ENCODE peak calls at places on chromosomes 7 and 10, in eight cellular contexts. I, P, W, U, R, S, C and N are unnamed samples.

GRCh38 chr10:77687621-77688020 is 50.0 kb upstream of the KCNMA1 start:
- DNase-seq in I (no peak), P (no peak), W (no peak), U (no peak), R (no peak), S (no peak), C (no peak), N (no peak)

GRCh38 chr10:28054211-28054888 is 55.5 kb upstream of the ODAD2 start:
- DNase-seq in I (peak), P (no peak), W (no peak), U (peak), R (peak), S (peak), C (peak), N (peak)

GRCh38 chr10:84135836-84136235 is 3.5 kb upstream of the GHITM start:
- DNase-seq in I (no peak), P (no peak), W (no peak), U (no peak), R (no peak), S (no peak), C (no peak), N (no peak)

GRCh38 chr10:113997428-113997827 is 46.2 kb upstream of the ADRB1 start:
- DNase-seq in I (no peak), P (peak), W (peak), U (no peak), R (no peak), S (no peak), C (no peak), N (no peak)

GRCh38 chr10:43940898-43941777 is 292.5 kb upstream of the ZNF32 start:
- DNase-seq in I (no peak), P (no peak), W (no peak), U (no peak), R (no peak), S (no peak), C (no peak), N (no peak)

GRCh38 chr10:36336315-36336714 is 694.2 kb upstream of the FZD8 start:
- DNase-seq in I (peak), P (no peak), W (no peak), U (no peak), R (peak), S (peak), C (peak), N (no peak)

GRCh38 chr10:77091745-77092144 is 545.9 kb downstream of the KCNMA1 start:
- DNase-seq in I (no peak), P (no peak), W (no peak), U (no peak), R (no peak), S (no peak), C (no peak), N (no peak)

GRCh38 chr10:29319205-29319781 is 30.4 kb downstream of the LYZL1 start:
- DNase-seq in I (no peak), P (no peak), W (no peak), U (no peak), R (no peak), S (no peak), C (no peak), N (no peak)

GRCh38 chr10:47294501-47294900 is 5.5 kb upstream of the GDF10 start:
- DNase-seq in I (no peak), P (no peak), W (peak), U (no peak), R (no peak), S (no peak), C (no peak), N (no peak)

GRCh38 chr7:126040114-126041045 is 1110.8 kb upstream of the POT1 start:
- DNase-seq in I (no peak), P (no peak), W (no peak), U (no peak), R (no peak), S (no peak), C (no peak), N (no peak)

GRCh38 chr10:4595920-4596319 is 230.1 kb upstream of the AKR1E2 start:
- DNase-seq in I (no peak), P (no peak), W (no peak), U (peak), R (no peak), S (peak), C (no peak), N (no peak)

GRCh38 chr7:84248267-84248666 is 53.7 kb upstream of the SEMA3A start:
- DNase-seq in I (peak), P (no peak), W (no peak), U (peak), R (peak), S (peak), C (no peak), N (no peak)
- H3K4me3 ChIP-seq in I (no peak), P (no peak), W (no peak), U (no peak), R (no peak), S (no peak), C (no peak), N (no peak)

DNA sequence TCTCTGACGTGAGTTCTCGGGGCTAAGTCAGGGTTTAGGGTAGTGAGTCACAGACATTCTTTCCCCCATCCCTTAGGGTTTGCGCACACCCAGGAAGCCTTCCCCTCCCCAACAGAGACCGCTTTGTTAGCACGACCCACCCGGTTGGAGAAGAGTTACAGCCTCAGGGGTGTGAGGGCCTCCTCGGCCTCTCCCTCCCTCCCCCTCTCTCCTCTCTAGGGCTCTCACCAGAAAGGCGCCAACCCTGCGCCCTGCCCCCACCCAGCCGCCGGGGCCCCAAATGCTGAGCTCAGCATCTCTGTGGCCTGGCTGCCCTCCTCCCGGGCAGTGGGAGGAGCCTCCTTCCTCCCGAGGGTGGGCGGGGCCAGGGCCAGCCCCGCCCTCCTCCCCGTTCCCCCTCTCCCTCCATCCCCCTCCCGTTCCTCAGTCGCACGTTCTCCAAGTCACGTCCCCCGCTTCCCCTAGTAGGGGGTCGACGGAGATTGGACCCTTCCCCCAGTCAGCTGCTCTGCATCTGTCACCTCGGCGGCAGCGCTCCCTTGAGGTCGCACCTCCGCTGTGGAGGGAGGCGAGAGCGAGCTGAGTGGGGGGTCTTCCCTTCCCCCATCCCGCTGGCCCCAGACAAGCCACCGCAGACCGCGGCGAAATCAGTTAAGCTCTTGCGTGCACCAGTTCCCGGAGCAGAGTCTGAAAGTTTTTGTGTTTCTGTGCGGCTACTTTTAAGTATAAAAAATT is 13.0 kb upstream of the DDIT4 start:
- DNase-seq in I (peak), P (peak), W (peak), U (peak), R (peak), S (peak), C (peak), N (no peak)
- TF ChIP-seq CTCF in I (no peak), P (no peak), W (no peak), U (peak), R (peak), S (no peak), C (no peak), N (peak)

DNA sequence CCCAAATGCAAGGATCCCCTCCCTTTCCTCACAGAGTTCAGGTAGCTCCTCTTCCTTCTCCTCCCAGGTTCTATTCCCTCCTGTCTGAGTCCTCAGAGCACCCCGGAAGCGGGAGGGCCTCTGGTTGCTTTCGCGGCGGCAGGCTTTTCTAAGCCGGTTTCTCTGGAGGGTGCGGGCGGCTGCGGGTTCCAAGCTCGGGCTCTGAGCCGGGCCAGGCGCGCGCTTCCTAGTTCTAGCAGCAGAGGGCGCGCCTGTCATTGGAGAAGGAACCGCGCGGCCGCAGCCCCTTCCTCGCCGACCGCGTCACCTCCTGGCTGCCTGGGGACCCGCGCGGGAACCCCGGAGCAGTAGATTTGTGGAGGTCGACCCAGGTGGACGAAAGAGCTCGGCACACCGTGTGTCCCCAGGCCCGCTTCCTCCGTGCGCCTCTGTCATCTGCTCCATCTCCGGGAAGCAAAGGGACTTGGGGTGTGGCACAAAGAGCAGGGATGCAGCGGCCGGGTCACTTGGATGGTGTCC is 388.9 kb upstream of the PODXL start:
- DNase-seq in I (no peak), P (peak), W (peak), U (no peak), R (peak), S (peak), C (peak), N (no peak)
- H3K4me3 ChIP-seq in I (peak), P (peak), W (no peak), U (no peak), R (no peak), S (no peak), C (no peak), N (peak)

GRCh38 chr7:116392806-116393205 is 106.7 kb upstream of the CAV2 start:
- DNase-seq in I (no peak), P (no peak), W (no peak), U (no peak), R (no peak), S (no peak), C (no peak), N (no peak)
- TF ChIP-seq CTCF in I (no peak), P (no peak), W (no peak), U (no peak), R (no peak), S (no peak), C (no peak), N (no peak)

DNA sequence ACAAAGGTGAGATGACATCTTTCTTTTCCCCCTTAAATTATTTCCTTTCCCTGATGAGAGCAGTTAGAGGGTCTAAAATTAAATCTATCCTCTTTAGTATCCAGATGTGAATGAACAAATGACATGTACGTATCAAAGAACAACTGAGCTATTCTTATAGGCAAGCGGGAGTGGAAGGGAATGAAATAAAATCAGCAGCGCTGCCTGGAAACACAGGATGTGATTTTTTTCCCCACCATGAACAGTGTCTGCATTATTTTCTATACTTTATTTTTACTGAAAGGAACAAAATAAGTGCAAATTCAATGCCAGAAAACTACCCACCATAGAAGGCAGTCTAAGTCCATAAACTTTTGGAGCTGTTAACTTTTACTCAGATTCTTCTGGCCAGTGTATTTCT is 40.6 kb downstream of the SLC26A4 start:
- DNase-seq in I (no peak), P (no peak), W (no peak), U (no peak), R (no peak), S (no peak), C (no peak), N (no peak)
- H3K4me3 ChIP-seq in I (no peak), P (no peak), W (no peak), U (no peak), R (no peak), S (no peak), C (no peak), N (no peak)

DNA sequence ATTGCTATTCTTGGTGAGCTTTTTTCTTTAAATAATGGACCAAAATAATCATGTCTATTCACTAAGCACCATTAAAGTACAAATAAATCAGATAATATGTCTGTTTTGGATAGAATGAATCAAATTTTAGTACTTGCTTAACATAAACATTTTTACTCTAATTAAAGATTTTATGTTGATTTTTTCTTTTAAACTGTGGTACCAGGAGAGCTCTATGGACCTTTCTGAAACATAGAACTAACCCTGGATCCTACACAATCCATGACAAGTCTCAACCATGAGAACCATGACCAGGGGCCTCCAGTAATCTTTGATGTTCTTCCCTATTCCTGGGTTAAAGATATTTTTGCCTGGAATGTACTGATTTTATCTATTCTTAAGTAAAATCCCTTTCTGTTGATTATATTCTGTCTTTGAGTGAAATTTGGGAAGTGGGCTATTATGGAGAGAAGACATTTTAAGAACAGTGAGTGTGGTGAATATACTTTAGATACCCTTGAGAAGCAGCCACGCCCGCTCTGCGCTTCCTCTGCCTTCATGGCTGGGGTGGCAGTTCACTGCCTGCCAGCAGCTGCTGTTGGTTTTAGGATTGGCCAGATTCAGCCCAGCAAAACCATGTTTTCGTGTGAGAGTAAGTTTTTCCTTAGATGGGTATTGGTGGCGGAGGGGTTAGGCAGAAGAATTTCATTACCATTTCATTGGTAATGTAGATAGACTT is 42.2 kb upstream of the BHLHA15 start:
- DNase-seq in I (no peak), P (no peak), W (no peak), U (no peak), R (no peak), S (no peak), C (no peak), N (no peak)
- TF ChIP-seq CTCF in I (no peak), P (no peak), W (no peak), U (no peak), R (no peak), S (no peak), C (no peak), N (no peak)

GRCh38 chr7:128030263-128030998 is 806 bp downstream of the LRRC4 start:
- DNase-seq in I (no peak), P (no peak), W (no peak), U (no peak), R (no peak), S (no peak), C (no peak), N (no peak)

GRCh38 chr7:128030999-128031681 is at the start of gene LRRC4:
- DNase-seq in I (peak), P (no peak), W (peak), U (peak), R (peak), S (peak), C (peak), N (no peak)

GRCh38 chr7:128032605-128033235 is 1.5 kb upstream of the LRRC4 start:
- DNase-seq in I (no peak), P (peak), W (no peak), U (no peak), R (peak), S (peak), C (no peak), N (no peak)

GRCh38 chr7:128033246-128033645 is 2.0 kb upstream of the LRRC4 start:
- DNase-seq in I (no peak), P (no peak), W (no peak), U (peak), R (no peak), S (no peak), C (no peak), N (no peak)

DNA sequence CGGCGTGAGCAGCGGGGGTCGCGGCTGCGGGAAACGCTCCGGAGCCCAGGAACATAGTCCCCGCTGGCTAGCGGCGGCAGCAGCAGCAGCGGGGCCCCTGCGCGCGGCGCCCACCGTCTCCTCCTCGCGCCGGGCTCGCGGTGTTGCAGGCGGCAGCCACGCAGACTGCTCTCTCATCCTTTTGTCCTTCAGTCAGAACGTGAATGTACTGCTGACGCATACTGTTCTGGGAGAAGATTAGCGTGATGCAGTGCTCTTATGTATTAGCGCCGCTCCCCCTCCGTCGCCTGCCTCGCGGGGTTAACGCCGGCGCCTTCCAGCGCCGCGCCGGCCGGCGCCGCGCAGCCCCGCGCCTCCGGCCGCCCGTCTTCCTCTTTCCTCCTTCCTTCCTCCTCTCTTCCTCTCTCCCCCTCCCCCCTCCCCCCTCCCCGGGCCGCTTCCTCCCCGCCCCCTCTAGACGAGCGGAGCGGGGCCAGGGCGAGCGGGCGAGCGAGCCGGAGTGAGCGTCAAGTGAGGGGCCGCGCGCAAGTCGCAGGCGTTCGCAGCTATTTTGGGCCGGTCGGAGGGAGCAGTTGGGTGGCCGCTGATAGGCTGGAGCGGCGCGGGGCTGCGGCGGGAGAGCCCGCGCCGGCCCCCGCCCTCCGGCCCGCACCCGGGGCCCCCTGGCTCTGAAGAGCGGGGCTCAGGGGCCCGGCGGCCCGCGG is 816 bp upstream of the LRRC4 start:
- DNase-seq in I (peak), P (peak), W (no peak), U (peak), R (peak), S (peak), C (peak), N (no peak)
- H3K4me3 ChIP-seq in I (peak), P (peak), W (no peak), U (peak), R (peak), S (peak), C (peak), N (peak)

GRCh38 chr10:73998623-73999622 is 1.0 kb downstream of the VCL start:
- DNase-seq in I (peak), P (peak), W (peak), U (peak), R (peak), S (peak), C (peak), N (no peak)
- TF ChIP-seq CTCF in I (peak), P (peak), W (peak), U (peak), R (peak), S (peak), C (peak), N (peak)

DNA sequence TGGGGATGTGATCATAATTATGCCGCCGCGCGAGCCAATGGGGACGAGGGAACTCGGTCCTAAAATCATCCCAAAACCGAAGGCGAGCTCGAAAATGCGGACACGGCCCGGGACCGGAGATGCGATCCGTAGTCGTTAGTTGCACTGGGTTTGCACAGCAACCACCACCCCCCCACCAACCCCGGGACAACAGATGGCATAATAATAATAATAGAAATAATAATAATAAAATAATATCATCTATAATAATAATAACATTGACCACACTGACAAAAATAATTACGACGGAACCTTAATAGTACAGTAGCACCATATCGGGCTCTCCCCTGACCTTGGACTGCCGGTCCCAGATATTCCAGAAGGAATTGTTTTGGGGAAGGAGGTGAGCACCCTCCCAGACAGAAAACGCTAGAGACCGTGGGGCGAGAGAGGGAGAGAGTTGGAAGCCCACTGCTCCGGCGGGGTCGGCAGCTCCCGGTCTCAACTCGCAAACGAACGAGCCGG is 1.1 kb upstream of the EMX2 start:
- DNase-seq in I (no peak), P (no peak), W (no peak), U (no peak), R (peak), S (no peak), C (peak), N (no peak)
- H3K4me3 ChIP-seq in I (peak), P (peak), W (no peak), U (no peak), R (no peak), S (no peak), C (peak), N (peak)

DNA sequence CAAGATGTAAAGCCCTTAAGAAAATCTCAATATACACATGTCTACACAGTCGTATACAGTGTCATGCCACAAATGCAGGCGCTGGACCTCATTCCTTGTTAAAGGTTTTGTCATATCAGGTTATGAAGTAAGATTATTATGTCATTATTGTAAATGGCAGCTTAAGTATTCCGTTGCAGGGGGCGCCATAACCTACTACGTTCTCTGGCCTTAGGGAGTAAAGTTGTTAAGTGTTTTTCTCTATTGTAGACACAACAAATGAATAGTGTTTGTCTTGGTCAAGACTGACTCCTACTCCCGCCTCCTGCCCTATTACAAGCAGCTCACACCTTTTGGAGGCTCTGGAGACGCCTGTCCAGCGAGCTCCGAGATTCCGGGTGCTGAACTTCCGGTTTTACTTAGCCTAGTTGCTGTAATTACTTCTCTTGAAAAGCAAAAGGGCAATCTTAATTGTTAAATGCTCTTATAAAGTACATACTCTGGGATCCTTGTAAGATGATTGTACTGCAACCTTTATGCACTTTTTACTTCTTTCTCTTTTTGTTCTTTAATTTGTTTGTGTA is 984 bp downstream of the GATAD1 start:
- DNase-seq in I (peak), P (peak), W (peak), U (peak), R (peak), S (peak), C (peak), N (no peak)
- TF ChIP-seq CTCF in I (peak), P (peak), W (peak), U (peak), R (peak), S (peak), C (peak), N (peak)